ENCODE peak calls at places on chromosomes 6 and 20, in four cellular contexts. Q is HL-60, E is K562, X is GM12878. J is an unnamed sample.

GRCh38 chr6:118720125-118720473 is 68.7 kb upstream of the CEP85L start:
- DNase-seq in X (no peak), Q (no peak), E (no peak), J (no peak)

GRCh38 chr6:110653381-110653780 is 161.9 kb downstream of the CDK19 start:
- DNase-seq in X (no peak), Q (no peak), E (no peak), J (no peak)

GRCh38 chr6:170211404-170212025 is 79.4 kb downstream of the DLL1 start:
- DNase-seq in Q (no peak), X (no peak), E (no peak), J (no peak)

GRCh38 chr20:32189691-32190607 is 17.6 kb downstream of the PLAGL2 start:
- DNase-seq in E (no peak), Q (no peak), X (no peak), J (peak)

GRCh38 chr20:9331707-9332435 is 182.5 kb upstream of the LAMP5 start:
- DNase-seq in E (no peak), X (no peak), Q (no peak), J (no peak)

GRCh38 chr20:34268145-34268544 is 26.9 kb downstream of the ASIP start:
- DNase-seq in X (no peak), Q (no peak), E (no peak), J (no peak)

GRCh38 chr20:34215711-34216381 is 25.4 kb upstream of the ASIP start:
- DNase-seq in Q (no peak), E (peak), X (no peak), J (peak)

GRCh38 chr6:31521835-31522234 is 6.9 kb upstream of the MCCD1 start:
- DNase-seq in E (no peak), X (no peak), Q (no peak), J (no peak)

GRCh38 chr6:15121977-15122550 is 123.8 kb upstream of the JARID2 start:
- DNase-seq in E (no peak), X (no peak), Q (no peak), J (no peak)

GRCh38 chr6:123925360-123925759 is 121.7 kb downstream of the NKAIN2 start:
- DNase-seq in X (peak), Q (no peak), E (no peak), J (no peak)

GRCh38 chr20:24811020-24811419 is 138.0 kb upstream of the CST7 start:
- DNase-seq in X (no peak), Q (no peak), E (no peak), J (no peak)

GRCh38 chr6:20203561-20204528 is 8.4 kb downstream of the MBOAT1 start:
- DNase-seq in E (no peak), Q (no peak), X (no peak), J (no peak)

GRCh38 chr6:105482227-105482839 is 79.5 kb upstream of the PREP start:
- DNase-seq in Q (no peak), X (no peak), E (no peak), J (no peak)

DNA sequence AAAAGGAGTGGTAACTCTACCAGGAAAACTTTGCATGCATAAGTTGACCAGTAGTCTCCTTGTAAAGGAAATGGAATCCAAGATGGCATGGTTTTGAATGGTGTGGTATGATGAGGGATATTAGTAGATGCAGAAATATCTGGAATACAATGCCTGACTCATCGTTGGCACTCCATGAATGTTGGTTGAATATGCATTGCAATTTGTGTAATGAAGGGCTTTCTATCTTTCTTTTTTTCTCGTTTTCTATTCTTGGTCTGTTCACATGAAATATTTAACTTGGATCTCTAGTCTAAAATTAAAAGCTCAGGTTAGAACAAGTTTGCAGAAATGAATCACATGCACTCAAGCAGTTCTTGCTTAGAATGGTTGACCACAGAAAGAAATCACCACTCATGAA is 277.3 kb upstream of the PRND start:
- DNase-seq in X (no peak), Q (no peak), E (no peak), J (no peak)
- TF ChIP-seq SPI1 in X (no peak), Q (no peak), E (no peak), J (no peak)

GRCh38 chr6:36548401-36548743 is 1.1 kb upstream of the STK38 start:
- DNase-seq in E (no peak), Q (no peak), X (no peak), J (no peak)

GRCh38 chr6:36547646-36548400 is 544 bp upstream of the STK38 start:
- DNase-seq in E (no peak), Q (no peak), X (no peak), J (no peak)

GRCh38 chr6:36546664-36546957 is 668 bp downstream of the STK38 start:
- DNase-seq in E (no peak), Q (no peak), X (no peak), J (no peak)

GRCh38 chr6:36545767-36546663 is 1.3 kb downstream of the STK38 start:
- DNase-seq in X (no peak), Q (no peak), E (peak), J (no peak)

GRCh38 chr6:36546958-36547645 is at the start of gene STK38:
- DNase-seq in E (peak), Q (peak), X (peak), J (peak)
- TF ChIP-seq POLR2AphosphoS5 in E (peak), Q (peak), X (peak), J (peak)

GRCh38 chr6:85459224-85459901 is 9.5 kb downstream of the NT5E start:
- DNase-seq in Q (no peak), E (no peak), X (no peak), J (no peak)
- TF ChIP-seq SPI1 in Q (no peak), E (no peak), X (no peak), J (no peak)

GRCh38 chr6:27864906-27865883 is 47.0 kb downstream of the OR2B2 start:
- DNase-seq in X (peak), E (peak), Q (peak), J (peak)
- TF ChIP-seq POLR2AphosphoS5 in X (peak), E (peak), Q (peak), J (peak)

DNA sequence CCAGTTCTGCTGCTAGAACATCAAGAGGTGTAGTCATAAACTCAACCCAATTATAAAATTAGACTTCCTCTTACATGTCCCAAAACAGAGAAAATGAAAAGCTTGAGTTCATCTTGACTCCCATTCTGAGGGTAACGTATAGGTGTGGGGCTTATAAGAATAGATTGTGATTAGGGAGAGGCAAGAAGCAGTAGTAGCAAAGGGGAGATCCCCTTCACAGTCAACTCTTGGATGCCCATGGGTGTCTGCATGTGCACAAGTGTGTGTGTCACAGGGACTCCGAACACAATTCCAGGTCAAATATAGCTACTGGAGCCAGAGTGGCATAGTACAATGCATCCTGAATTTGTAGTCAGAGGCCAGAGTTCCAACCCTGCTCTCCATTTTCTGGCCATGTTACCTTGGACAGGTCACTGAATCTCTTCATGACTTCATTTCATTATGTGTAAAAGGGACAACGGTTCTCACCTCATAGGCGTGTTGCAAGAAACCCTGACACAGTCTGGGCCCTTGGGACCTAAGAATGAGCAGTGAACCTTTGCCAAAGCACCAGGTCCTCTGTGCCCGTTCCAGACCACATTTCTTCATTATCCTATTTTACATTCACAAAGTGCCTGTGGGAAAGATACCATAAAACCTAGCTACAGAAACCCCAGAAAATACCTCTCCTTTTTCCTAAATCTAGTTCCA is 11.8 kb downstream of the GSTA4 start:
- DNase-seq in X (no peak), Q (no peak), E (no peak), J (no peak)
- TF ChIP-seq SPI1 in X (no peak), Q (no peak), E (no peak), J (no peak)

DNA sequence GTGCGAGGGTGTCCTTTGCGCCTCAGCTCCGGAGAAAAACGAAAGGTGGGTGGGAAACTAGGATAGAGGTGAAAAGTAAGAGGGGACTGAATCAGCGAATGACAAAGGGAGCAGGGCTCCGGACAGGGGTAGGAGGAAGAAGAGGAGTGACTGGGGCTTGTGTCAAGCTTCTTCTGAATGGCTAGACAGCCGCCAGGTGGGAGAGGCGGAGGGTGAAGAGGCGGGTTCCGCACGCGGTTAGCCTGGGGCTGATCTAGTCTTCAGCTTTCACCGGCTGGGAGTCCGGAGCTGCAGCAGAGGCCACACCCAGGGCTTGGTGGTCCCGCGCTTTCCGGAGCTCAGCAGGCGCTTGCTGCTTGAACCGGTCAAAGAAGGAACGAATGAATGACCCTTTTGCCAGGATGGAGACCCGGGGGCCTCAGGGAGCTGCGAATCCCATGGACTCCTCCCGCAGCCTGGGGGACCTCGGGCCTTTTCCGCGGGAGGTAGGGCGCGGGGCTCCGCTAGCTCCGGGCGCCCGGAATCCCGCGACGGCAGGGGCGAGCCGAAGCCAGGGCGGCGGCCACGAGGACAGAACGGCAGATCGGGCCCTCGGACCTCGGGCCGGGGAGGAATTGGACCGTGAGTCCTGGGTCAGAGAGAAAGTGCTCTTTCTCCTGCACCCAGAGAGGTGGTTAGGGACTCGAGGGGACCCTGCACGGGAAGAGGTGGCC is at the start of gene C6orf141:
- DNase-seq in Q (no peak), E (no peak), X (no peak), J (peak)
- TF ChIP-seq POLR2AphosphoS5 in Q (no peak), E (no peak), X (no peak), J (no peak)

GRCh38 chr6:111667921-111668320 is 62.2 kb upstream of the TRAF3IP2 start:
- DNase-seq in E (no peak), X (no peak), Q (no peak), J (no peak)
- TF ChIP-seq SPI1 in E (no peak), X (no peak), Q (no peak), J (no peak)

GRCh38 chr6:106608080-106608668 is 21.1 kb downstream of the RTN4IP1 start:
- DNase-seq in Q (peak), E (peak), X (peak), J (no peak)
- TF ChIP-seq POLR2AphosphoS5 in Q (no peak), E (no peak), X (no peak), J (no peak)

GRCh38 chr20:3785240-3786125 is 1.1 kb downstream of the CENPB start:
- DNase-seq in Q (no peak), X (no peak), E (peak), J (no peak)
- TF ChIP-seq SPI1 in Q (no peak), X (no peak), E (no peak), J (no peak)

GRCh38 chr20:1847780-1848179 is 47.4 kb upstream of the SIRPA start:
- DNase-seq in E (no peak), X (no peak), Q (no peak), J (no peak)

GRCh38 chr20:1845701-1846100 is 49.5 kb upstream of the SIRPA start:
- DNase-seq in X (no peak), E (no peak), Q (no peak), J (no peak)

GRCh38 chr20:1846341-1846740 is 48.9 kb upstream of the SIRPA start:
- DNase-seq in X (no peak), E (no peak), Q (no peak), J (no peak)

GRCh38 chr20:1842281-1842680 is 52.9 kb upstream of the SIRPA start:
- DNase-seq in E (no peak), X (no peak), Q (no peak), J (no peak)

GRCh38 chr20:1844723-1845523 is 50.3 kb upstream of the SIRPA start:
- DNase-seq in E (no peak), X (peak), Q (peak), J (peak)
- TF ChIP-seq POLR2AphosphoS5 in E (no peak), X (no peak), Q (peak), J (no peak)

J was measured in GM12891.